ENCODE peak calls at places on chromosomes 2 and 18, in four cellular contexts. N is cardiac muscle cell, G is ovary, H is adrenal gland. U is an unnamed sample. For H3K36me3 and H3K4me1, the result is how much of the 10 kb centered on the place peaks cover.

GRCh38 chr2:47303341-47304148 is 99.4 kb upstream of the MSH2 start:
- DNase-seq in N (no peak), G (no peak), H (no peak), U (no peak)

GRCh38 chr2:216216951-216217903 is 108.1 kb downstream of the XRCC5 start:
- DNase-seq in G (no peak), N (no peak), H (peak), U (no peak)

GRCh38 chr2:21256006-21256405 is 132.2 kb downstream of the TDRD15 start:
- DNase-seq in G (no peak), N (no peak), H (peak), U (no peak)

GRCh38 chr18:36663312-36663711 is 165.5 kb downstream of the TPGS2 start:
- DNase-seq in H (no peak), N (no peak), G (no peak), U (no peak)

GRCh38 chr2:1707771-1708351 is 36.5 kb downstream of the PXDN start:
- DNase-seq in H (peak), N (no peak), G (no peak), U (peak)

GRCh38 chr18:58593930-58594329 is 35.0 kb downstream of the ALPK2 start:
- DNase-seq in H (no peak), N (no peak), G (no peak), U (no peak)

GRCh38 chr18:49178736-49179135 is 228.0 kb upstream of the SMAD7 start:
- DNase-seq in G (no peak), H (no peak), N (peak), U (no peak)

GRCh38 chr2:144469788-144470187 is 50.1 kb downstream of the ZEB2 start:
- DNase-seq in N (no peak), H (no peak), G (no peak), U (no peak)

GRCh38 chr2:182078988-182079602 is 93.4 kb downstream of the PPP1R1C start:
- DNase-seq in N (no peak), G (no peak), H (no peak), U (no peak)

GRCh38 chr2:458431-458827 is 170.5 kb upstream of the ALKAL2 start:
- DNase-seq in G (no peak), N (peak), H (no peak), U (no peak)

GRCh38 chr2:240948905-240949790 is 43.0 kb downstream of the CROCC2 start:
- DNase-seq in H (no peak), N (no peak), G (peak), U (peak)

GRCh38 chr18:36652503-36652902 is 176.3 kb downstream of the TPGS2 start:
- DNase-seq in N (no peak), G (no peak), H (no peak), U (no peak)

GRCh38 chr2:180505203-180505602 is 475.2 kb upstream of the UBE2E3 start:
- DNase-seq in H (no peak), G (no peak), N (no peak), U (no peak)

GRCh38 chr2:138275881-138276280 is 225.7 kb upstream of the SPOPL start:
- DNase-seq in N (no peak), H (no peak), G (no peak), U (no peak)

GRCh38 chr2:29698216-29698615 is 223.2 kb downstream of the ALK start:
- DNase-seq in H (no peak), G (no peak), N (no peak), U (no peak)

DNA sequence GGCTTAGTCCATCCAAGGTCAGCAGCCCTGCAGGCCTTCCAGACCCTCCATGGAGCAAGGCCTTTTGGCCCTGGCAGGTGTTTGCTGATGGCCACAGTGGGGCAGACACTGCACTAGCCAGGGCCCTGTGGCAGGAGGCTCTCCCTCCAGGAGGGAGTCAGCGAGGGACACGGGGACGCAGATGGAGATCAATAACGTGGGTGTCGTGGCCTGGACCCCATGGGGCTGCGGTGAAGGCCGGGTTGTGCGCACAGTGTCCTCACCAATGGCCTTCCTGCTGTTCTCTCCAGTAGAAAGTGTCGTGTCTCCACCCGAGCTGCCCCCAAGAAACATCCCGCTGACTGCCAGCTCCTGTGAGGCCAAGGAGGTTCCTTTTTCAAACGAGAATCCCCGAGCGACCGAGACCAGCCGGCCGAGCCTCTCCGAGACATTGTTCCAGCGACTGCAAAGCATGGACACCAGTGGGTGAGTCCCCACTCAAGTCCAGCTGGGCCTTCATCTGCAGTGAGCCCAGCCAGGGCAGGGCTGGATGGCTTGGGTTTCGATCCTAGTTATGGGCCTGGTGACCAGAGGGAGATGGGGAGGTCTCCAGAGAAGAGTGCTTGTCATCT is 65.4 kb downstream of the INPP5D start:
- DNase-seq in N (no peak), G (no peak), H (no peak), U (peak)
- H3K36me3 ChIP-seq in N (under half), G (under half), H (under half), U (under half)

GRCh38 chr2:173749315-173749714 is 215.9 kb downstream of the SP3 start:
- DNase-seq in N (peak), G (no peak), H (no peak), U (no peak)
- TF ChIP-seq CTCF in N (peak), G (no peak), H (no peak), U (peak)

GRCh38 chr18:75473316-75473715 is 45.8 kb upstream of the SMIM21 start:
- DNase-seq in G (no peak), H (no peak), N (no peak), U (no peak)
- H3K4me1 ChIP-seq in G (under half), H (under half), N (under half), U (under half)

DNA sequence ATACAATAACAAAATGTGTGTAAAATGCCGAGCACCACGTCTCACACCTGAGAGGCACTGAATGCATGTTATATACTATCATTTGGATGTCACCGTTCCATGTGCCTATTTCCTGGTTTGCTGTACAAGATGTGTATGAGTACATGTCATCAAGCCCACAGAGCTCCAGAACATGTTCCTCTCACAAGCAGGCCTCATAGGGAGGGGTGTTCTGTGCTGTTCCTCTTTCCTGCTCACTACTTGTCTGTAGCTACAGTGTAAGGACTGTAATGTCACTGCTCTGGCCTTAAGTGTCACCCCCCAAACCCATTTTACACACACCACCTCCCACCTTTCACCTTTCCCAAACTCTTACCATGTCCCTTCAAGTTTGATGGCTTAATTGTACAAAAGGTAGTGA is 1.8 kb downstream of the AFF3 start:
- DNase-seq in G (no peak), H (no peak), N (no peak), U (no peak)
- H3K36me3 ChIP-seq in G (under half), H (under half), N (under half), U (under half)

GRCh38 chr2:164816046-164816445 is 25.6 kb downstream of the COBLL1 start:
- DNase-seq in H (no peak), G (no peak), N (no peak), U (no peak)

GRCh38 chr2:164812378-164812777 is 29.2 kb downstream of the COBLL1 start:
- DNase-seq in N (no peak), G (no peak), H (no peak), U (no peak)

GRCh38 chr2:164815071-164815793 is 26.4 kb downstream of the COBLL1 start:
- DNase-seq in G (no peak), H (no peak), N (no peak), U (no peak)

GRCh38 chr2:164811826-164812225 is 29.8 kb downstream of the COBLL1 start:
- DNase-seq in G (no peak), N (no peak), H (no peak), U (no peak)

GRCh38 chr2:164813535-164813934 is 28.1 kb downstream of the COBLL1 start:
- DNase-seq in G (no peak), H (no peak), N (no peak), U (no peak)
- TF ChIP-seq CTCF in G (no peak), H (no peak), N (no peak), U (no peak)

GRCh38 chr2:176493221-176493825 is 224.1 kb downstream of the MTX2 start:
- DNase-seq in H (no peak), N (no peak), G (no peak), U (no peak)

GRCh38 chr2:176496756-176497155 is 227.5 kb downstream of the MTX2 start:
- DNase-seq in N (no peak), H (no peak), G (no peak), U (no peak)

GRCh38 chr2:176492583-176492982 is 223.3 kb downstream of the MTX2 start:
- DNase-seq in G (no peak), N (no peak), H (no peak), U (no peak)

GRCh38 chr2:176493909-176494308 is 224.7 kb downstream of the MTX2 start:
- DNase-seq in H (no peak), N (no peak), G (no peak), U (no peak)

DNA sequence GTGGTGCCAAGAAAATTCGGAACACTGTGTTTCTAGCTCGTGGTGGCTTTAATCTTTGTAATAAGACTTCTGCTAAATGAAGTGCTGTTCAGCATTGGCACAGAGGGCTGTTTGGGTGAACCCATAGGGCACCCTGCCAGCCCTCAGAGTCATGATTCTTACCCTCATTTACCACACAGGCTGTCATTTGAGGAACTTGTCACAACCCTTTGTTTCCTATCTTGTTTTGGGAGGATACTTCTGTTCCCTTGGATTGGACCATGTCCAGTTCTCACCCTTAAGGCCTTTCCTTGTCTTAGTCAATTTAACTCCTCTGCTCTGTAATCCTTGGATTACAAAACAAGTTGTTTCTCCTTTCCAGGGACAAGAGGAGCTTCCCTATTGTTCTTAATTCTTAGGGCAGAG is 225.7 kb downstream of the MTX2 start:
- DNase-seq in H (peak), N (no peak), G (no peak), U (no peak)
- H3K4me1 ChIP-seq in H (under half), N (under half), G (under half), U (under half)

DNA sequence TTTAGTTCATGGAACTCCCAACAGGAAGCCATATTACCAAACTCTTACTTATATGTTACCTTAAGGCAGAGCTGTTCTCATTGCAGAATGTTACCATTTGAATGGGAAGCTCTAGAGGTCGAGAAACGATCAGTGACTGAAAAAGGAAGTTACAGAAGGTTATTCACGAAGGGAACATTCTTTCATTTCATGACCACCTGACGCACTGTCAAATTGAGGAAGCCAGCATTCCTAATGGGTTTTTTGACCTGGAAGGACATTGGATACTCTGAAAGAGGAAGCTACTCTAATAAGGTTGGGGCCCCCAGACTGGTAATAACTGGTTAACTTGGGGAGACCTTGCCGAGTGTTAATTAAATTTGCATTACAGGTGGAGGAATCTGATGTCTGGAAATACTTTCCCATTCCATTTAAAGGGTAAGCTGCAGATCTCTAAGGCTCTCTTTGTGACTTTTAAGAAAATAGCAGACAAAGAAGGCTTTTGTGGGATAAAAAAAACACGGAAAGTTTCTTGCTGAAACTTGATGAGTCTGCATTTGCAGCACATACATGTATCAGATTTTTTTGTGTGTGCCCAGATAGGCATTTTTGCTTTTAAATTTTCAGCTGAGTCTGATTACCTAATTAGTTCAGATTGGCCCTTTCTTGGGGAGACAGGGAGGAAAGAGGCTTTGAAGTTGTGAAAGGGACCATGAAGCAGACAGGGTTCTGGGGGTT is 137.1 kb downstream of the LTBP1 start:
- DNase-seq in N (no peak), G (no peak), H (no peak), U (no peak)
- H3K36me3 ChIP-seq in N (under half), G (under half), H (under half), U (under half)

DNA sequence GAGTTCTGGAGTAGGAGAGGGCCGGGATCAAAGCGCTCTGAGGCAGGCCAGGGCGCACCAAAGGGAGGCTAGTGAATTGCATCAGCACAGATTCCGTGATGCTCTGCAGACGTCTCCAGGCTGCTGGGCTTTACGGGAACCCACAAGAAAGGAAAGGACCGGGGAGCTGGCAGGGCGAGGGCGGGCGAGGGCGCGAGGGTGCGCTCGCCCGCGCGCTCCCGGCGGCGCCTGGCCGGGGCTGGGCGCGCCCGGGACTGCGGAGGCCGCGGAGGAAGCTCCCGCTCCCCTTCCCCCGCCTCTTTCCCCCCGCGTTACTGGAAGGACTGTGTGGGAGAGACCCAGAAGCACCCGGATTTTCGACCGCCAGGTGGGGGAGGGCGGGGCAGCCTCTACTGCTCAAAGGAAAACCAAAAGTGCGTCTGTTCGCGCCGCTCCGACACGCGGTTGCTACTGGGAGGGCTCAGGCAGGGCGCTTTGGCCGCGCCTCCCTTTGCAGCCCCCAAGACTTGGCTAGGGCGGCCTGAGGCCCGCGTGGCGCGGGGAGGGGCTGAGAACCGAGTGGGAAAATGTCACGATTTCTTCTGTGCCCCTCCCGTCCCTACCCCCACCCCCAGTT is 2.3 kb upstream of the FOSL2 start:
- DNase-seq in G (peak), H (peak), N (peak), U (peak)
- TF ChIP-seq CTCF in G (peak), H (peak), N (no peak), U (no peak)

U was measured in upper lobe of right lung.